ENCODE peak calls at places on chromosomes 1 and 21, in seven cellular contexts. A is HCT116, J is mammary epithelial cell, U is DND-41, S is neuronal stem cell, X is GM23248, K is colonic mucosa. G is an unnamed sample.

GRCh38 chr1:74415935-74416334 is 96.5 kb downstream of the LRRC53 start:
- DNase-seq in A (no peak), J (no peak), U (no peak), S (no peak), X (no peak), K (no peak), G (no peak)

GRCh38 chr1:85449356-85449755 is 15.6 kb downstream of the DDAH1 start:
- DNase-seq in A (no peak), J (no peak), U (no peak), S (no peak), X (no peak), K (no peak), G (no peak)

GRCh38 chr1:109772658-109773202 is 9.0 kb upstream of the EPS8L3 start:
- DNase-seq in A (no peak), J (no peak), U (no peak), S (no peak), X (no peak), K (no peak), G (no peak)

GRCh38 chr1:21647431-21648373 is 21.5 kb downstream of the RAP1GAP start:
- DNase-seq in A (peak; percentile 67), J (peak; percentile 33), U (peak; percentile 66), S (peak; percentile 80), X (peak; percentile 78), K (peak; percentile 71), G (peak; percentile 56)

GRCh38 chr1:32266926-32267645 is 16.0 kb downstream of the LCK start:
- DNase-seq in A (no peak), J (no peak), U (no peak), S (no peak), X (peak; percentile 42), K (no peak), G (peak; percentile 54)

GRCh38 chr1:53728702-53729535 is 10.0 kb downstream of the GLIS1 start:
- DNase-seq in A (no peak), J (no peak), U (no peak), S (no peak), X (no peak), K (no peak), G (peak; percentile 52)

GRCh38 chr1:241482761-241483250 is 36.7 kb downstream of the FH start:
- DNase-seq in A (peak; percentile 56), J (peak; percentile 69), U (no peak), S (no peak), X (peak; percentile 86), K (no peak), G (peak; percentile 44)

GRCh38 chr1:88035578-88035977 is 648.5 kb upstream of the PKN2 start:
- DNase-seq in A (no peak), J (no peak), U (no peak), S (no peak), X (no peak), K (no peak), G (no peak)

GRCh38 chr1:218395916-218396315 is 50.8 kb downstream of the TGFB2 start:
- DNase-seq in A (no peak), J (no peak), U (no peak), S (no peak), X (peak; percentile 43), K (no peak), G (no peak)

GRCh38 chr1:6491076-6491449 is 404 bp downstream of the PLEKHG5 start:
- DNase-seq in A (no peak), J (no peak), U (no peak), S (no peak), X (no peak), K (no peak), G (no peak)

GRCh38 chr21:36747815-36748381 is 49.0 kb downstream of the SIM2 start:
- DNase-seq in A (no peak), J (no peak), U (no peak), S (peak; percentile 66), X (peak; percentile 68), K (peak; percentile 54), G (peak; percentile 63)

GRCh38 chr21:33551664-33552063 is 8.8 kb downstream of the SON start:
- DNase-seq in A (no peak), J (no peak), U (no peak), S (no peak), X (no peak), K (no peak), G (no peak)

GRCh38 chr1:61638296-61638695 is 86.6 kb downstream of the TM2D1 start:
- DNase-seq in A (no peak), J (no peak), U (no peak), S (no peak), X (peak; percentile 63), K (no peak), G (peak; percentile 97)

GRCh38 chr1:7616076-7616833 is 154.8 kb upstream of the VAMP3 start:
- DNase-seq in A (no peak), J (peak; percentile 12), U (peak; percentile 53), S (peak; percentile 43), X (peak; percentile 66), K (peak; percentile 33), G (peak; percentile 64)
- H3K27me3 ChIP-seq in A (peaks cover 37% of the 10 kb centered on the region), J (no peaks in the 10 kb centered on the region), U (no peaks in the 10 kb centered on the region), S (no peaks in the 10 kb centered on the region), X (no peaks in the 10 kb centered on the region), K (no peaks in the 10 kb centered on the region), G (peaks cover 10% of the 10 kb centered on the region)

DNA sequence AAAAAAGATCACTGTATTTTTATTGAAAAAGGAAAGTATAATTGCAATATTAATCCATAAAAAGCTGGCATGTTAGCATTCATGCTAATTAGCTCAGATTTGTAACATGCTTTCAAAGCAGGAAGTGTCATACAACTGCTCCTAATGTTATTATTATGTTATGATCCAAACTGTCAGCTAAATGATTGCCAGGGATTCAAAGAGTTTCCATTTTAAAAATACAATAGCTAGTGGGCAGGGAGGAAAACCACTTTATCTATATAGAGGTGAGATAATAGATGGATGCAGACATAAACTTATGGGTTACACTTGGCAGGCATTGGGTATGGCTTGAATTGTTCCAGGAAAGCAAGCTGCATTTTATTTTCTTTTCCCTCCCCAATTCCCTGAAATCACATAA is 9.7 kb upstream of the MYSM1 start:
- DNase-seq in A (no peak), J (no peak), U (no peak), S (no peak), X (no peak), K (no peak), G (no peak)
- H3K9ac ChIP-seq in A (no peak overlapping the region), J (no peak overlapping the region), U (no peak overlapping the region), S (no peak overlapping the region), X (no peak overlapping the region), K (no peak overlapping the region), G (no peak overlapping the region)

GRCh38 chr1:228404107-228404720 is 2.4 kb downstream of the TRIM11 start:
- DNase-seq in A (no peak), J (no peak), U (no peak), S (no peak), X (no peak), K (no peak), G (no peak)

GRCh38 chr1:228403231-228403631 is 3.4 kb downstream of the TRIM11 start:
- DNase-seq in A (no peak), J (no peak), U (no peak), S (no peak), X (no peak), K (no peak), G (no peak)

GRCh38 chr1:228400692-228401454 is 5.8 kb downstream of the TRIM11 start:
- DNase-seq in A (no peak), J (no peak), U (no peak), S (no peak), X (no peak), K (no peak), G (no peak)

GRCh38 chr1:228401782-228402637 is 4.6 kb downstream of the TRIM11 start:
- DNase-seq in A (no peak), J (no peak), U (no peak), S (no peak), X (no peak), K (no peak), G (no peak)

GRCh38 chr1:228402638-228403025 is 4.0 kb downstream of the TRIM11 start:
- DNase-seq in A (no peak), J (peak; percentile 33), U (no peak), S (no peak), X (no peak), K (no peak), G (no peak)
- H3K27me3 ChIP-seq in A (no peaks in the 10 kb centered on the region), J (no peaks in the 10 kb centered on the region), U (no peaks in the 10 kb centered on the region), S (no peaks in the 10 kb centered on the region), X (no peaks in the 10 kb centered on the region), K (no peaks in the 10 kb centered on the region), G (no peaks in the 10 kb centered on the region)

DNA sequence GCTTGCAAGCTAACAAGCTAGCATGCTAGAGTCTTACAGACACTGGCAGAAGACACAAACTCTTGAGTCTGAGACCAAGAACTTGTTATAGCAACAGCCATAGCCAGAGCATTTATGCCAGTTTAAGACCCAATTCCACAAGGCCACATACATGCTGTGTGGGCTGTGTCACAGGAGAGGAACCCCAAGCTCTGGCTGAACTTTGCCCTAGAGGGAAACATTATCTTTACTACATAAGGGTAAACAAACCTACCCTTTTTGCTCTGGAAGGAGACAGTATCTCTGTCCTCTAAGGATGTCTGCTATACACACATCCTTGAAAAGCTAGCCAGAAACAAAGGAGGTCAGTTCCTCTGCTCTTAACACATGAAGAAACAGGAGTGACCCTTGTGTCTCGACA is 70.3 kb downstream of the HSF2BP start:
- DNase-seq in A (no peak), J (no peak), U (no peak), S (no peak), X (no peak), K (no peak), G (no peak)
- H3K9ac ChIP-seq in A (no peak overlapping the region), J (no peak overlapping the region), U (no peak overlapping the region), S (no peak overlapping the region), X (no peak overlapping the region), K (no peak overlapping the region), G (no peak overlapping the region)

DNA sequence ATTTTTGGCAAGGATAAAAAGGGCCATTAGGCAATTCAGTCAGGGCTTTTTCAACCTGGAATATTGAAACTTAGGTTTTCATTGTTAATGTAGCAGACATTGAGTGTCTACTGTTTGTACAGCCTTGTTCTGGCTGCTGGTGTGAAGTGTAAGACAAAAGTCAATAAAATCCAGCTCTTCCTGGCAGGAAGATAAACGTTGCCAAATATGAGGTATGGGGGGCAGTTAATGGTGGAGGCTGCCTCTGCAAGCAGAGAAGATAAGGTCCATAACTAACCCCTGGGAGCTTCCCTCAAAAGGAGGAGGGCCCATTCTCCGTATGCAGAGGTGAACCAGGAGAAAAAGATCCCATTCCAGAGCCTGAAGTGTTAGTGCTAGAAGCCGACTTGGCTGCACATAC is 19.5 kb upstream of the SHE start:
- DNase-seq in A (no peak), J (no peak), U (no peak), S (no peak), X (no peak), K (no peak), G (no peak)
- H3K27me3 ChIP-seq in A (no peaks in the 10 kb centered on the region), J (no peaks in the 10 kb centered on the region), U (peaks cover 39% of the 10 kb centered on the region), S (no peaks in the 10 kb centered on the region), X (peaks cover 9% of the 10 kb centered on the region), K (no peaks in the 10 kb centered on the region), G (peaks cover 24% of the 10 kb centered on the region)

GRCh38 chr1:160070243-160071163 is 543 bp upstream of the KCNJ10 start:
- DNase-seq in A (no peak), J (peak; percentile 34), U (peak; percentile 93), S (peak; percentile 75), X (peak; percentile 84), K (peak; percentile 69), G (peak; percentile 86)
- H3K9ac ChIP-seq in A (no peak overlapping the region), J (no peak overlapping the region), U (peak overlapping the region; percentile 54), S (no peak overlapping the region), X (peak overlapping the region; percentile 14), K (peak overlapping the region; percentile 39), G (peak overlapping the region; percentile 30)

G was measured in adipocyte.